ENCODE peak calls at places on chromosome 17, in six cellular contexts. E is HFF-Myc, Q is astrocyte of the cerebellum, N is neural crest cell, A is activated B cell treated with CpG ODN at 0.5 μM for 24 hours, J is omental fat pad. T is an unnamed sample.

GRCh38 chr17:7034955-7035590 is 742 bp upstream of the SLC16A13 start:
- DNase-seq in A (no peak), Q (no peak), N (no peak), E (no peak), J (no peak), T (no peak)

GRCh38 chr17:927611-928461 is 51.7 kb downstream of the NXN start:
- DNase-seq in A (no peak), E (no peak), J (no peak), N (no peak), Q (peak), T (no peak)

GRCh38 chr17:11582217-11582616 is 16.1 kb upstream of the DNAH9 start:
- DNase-seq in A (no peak), Q (no peak), J (no peak), N (no peak), E (no peak), T (no peak)

GRCh38 chr17:59387351-59388069 is 56.1 kb downstream of the YPEL2 start:
- DNase-seq in Q (no peak), E (no peak), N (no peak), A (no peak), J (no peak), T (no peak)

GRCh38 chr17:57215317-57215716 is 41.0 kb upstream of the MSI2 start:
- DNase-seq in J (no peak), Q (no peak), E (no peak), N (no peak), A (no peak), T (no peak)

GRCh38 chr17:31574458-31574857 is 183.0 kb downstream of the RAB11FIP4 start:
- DNase-seq in J (no peak), N (no peak), Q (no peak), E (no peak), A (no peak), T (no peak)

GRCh38 chr17:20998571-20999043 is 44.2 kb downstream of the USP22 start:
- DNase-seq in A (no peak), E (no peak), N (no peak), Q (no peak), J (no peak), T (no peak)

GRCh38 chr17:6082335-6082734 is 12.2 kb downstream of the WSCD1 start:
- DNase-seq in Q (no peak), A (no peak), J (no peak), E (no peak), N (no peak), T (no peak)

GRCh38 chr17:64679710-64680216 is 17.7 kb upstream of the SMURF2 start:
- DNase-seq in J (no peak), Q (peak), E (peak), N (no peak), A (no peak), T (no peak)

GRCh38 chr17:60080545-60080944 is 1.8 kb upstream of the HEATR6 start:
- DNase-seq in J (no peak), N (no peak), A (no peak), Q (no peak), E (no peak), T (no peak)

GRCh38 chr17:70859829-70860228 is 690.5 kb downstream of the KCNJ2 start:
- DNase-seq in J (no peak), E (no peak), A (no peak), Q (no peak), N (no peak), T (no peak)

GRCh38 chr17:74368341-74369152 is 1.2 kb downstream of the GPR142 start:
- DNase-seq in Q (peak), E (peak), N (peak), A (peak), J (peak), T (peak)

GRCh38 chr17:7444682-7445010 is 215 bp upstream of the CHRNB1 start:
- DNase-seq in A (no peak), N (no peak), J (no peak), E (no peak), Q (no peak), T (no peak)

GRCh38 chr17:29116652-29117439 is 63.4 kb downstream of the MYO18A start:
- DNase-seq in N (peak), Q (no peak), A (peak), J (peak), E (no peak), T (peak)

GRCh38 chr17:48441231-48441711 is 11.3 kb upstream of the SKAP1 start:
- DNase-seq in Q (no peak), N (no peak), J (no peak), E (no peak), A (no peak), T (no peak)

GRCh38 chr17:14845562-14846335 is 419.4 kb downstream of the PMP22 start:
- DNase-seq in A (no peak), E (no peak), N (no peak), Q (no peak), J (no peak), T (no peak)

GRCh38 chr17:16945141-16945493 is 26.8 kb downstream of the TNFRSF13B start:
- DNase-seq in E (no peak), N (no peak), A (no peak), Q (no peak), J (no peak), T (no peak)

GRCh38 chr17:60439501-60439900 is 17.2 kb downstream of the CHCT1 start:
- DNase-seq in N (no peak), J (no peak), Q (no peak), E (no peak), A (no peak), T (no peak)

GRCh38 chr17:57999496-58000017 is 7.5 kb downstream of the SRSF1 start:
- DNase-seq in J (no peak), A (no peak), N (no peak), E (no peak), Q (peak), T (no peak)

GRCh38 chr17:3724373-3725077 is 822 bp downstream of the HASPIN start:
- DNase-seq in N (no peak), Q (no peak), E (no peak), J (no peak), A (no peak), T (no peak)

GRCh38 chr17:29042026-29042678 is 789 bp upstream of the PIPOX start:
- DNase-seq in Q (no peak), N (no peak), J (no peak), E (no peak), A (no peak), T (no peak)

GRCh38 chr17:13158511-13159240 is 140.8 kb upstream of the ELAC2 start:
- DNase-seq in Q (no peak), A (no peak), N (no peak), E (no peak), J (no peak), T (no peak)

GRCh38 chr17:43755389-43755875 is 3.2 kb downstream of the SOST start:
- DNase-seq in J (no peak), A (no peak), E (no peak), Q (no peak), N (no peak), T (peak)

GRCh38 chr17:73439597-73439996 is 127.8 kb upstream of the CDC42EP4 start:
- DNase-seq in E (no peak), J (no peak), A (no peak), Q (no peak), N (no peak), T (no peak)

GRCh38 chr17:7745748-7746470 is 28.4 kb downstream of the DNAH2 start:
- DNase-seq in E (peak), J (peak), Q (peak), N (peak), A (no peak), T (no peak)

GRCh38 chr17:80815151-80815561 is 176.5 kb upstream of the CHMP6 start:
- DNase-seq in A (peak), N (no peak), J (no peak), E (no peak), Q (no peak), T (no peak)
- TF ChIP-seq CTCF in A (no peak), N (no peak), J (no peak), E (no peak), Q (no peak), T (no peak)

DNA sequence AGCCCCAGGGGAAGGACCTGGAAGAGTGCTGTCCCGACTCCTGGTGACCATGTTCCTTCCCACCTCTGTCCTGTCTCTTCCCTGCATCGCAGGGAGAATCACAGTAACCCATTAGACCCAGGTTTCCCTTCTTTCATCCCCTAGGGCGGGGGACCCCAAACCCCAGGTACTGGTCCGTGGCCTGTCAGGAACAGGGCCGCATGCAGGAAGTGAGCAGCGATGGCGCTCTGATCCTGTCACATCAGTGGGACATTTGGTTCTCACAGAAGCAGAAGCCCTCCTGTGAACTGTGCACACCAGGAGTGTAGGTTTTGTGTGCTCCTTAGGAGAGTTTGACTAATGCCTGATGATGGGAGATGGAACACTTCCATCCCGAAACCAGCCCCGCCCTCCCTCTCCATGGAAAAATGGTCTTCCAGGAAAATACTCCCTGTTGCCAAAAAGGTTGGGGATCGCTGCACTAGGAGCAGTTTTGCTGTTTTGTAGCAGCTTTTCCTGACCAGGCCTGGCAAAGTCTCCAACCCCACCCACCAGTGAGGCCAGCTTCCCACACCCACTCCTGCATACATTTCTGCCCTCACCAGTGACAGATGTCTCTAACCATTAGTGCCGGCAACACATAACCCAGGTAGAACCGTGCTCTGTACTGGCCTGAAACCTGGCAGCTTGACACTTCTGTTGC is 10.5 kb downstream of the MNT start:
- DNase-seq in N (no peak), J (no peak), A (no peak), E (no peak), Q (no peak), T (no peak)
- TF ChIP-seq CTCF in N (no peak), J (no peak), A (no peak), E (no peak), Q (no peak), T (no peak)

GRCh38 chr17:47318197-47318918 is 5.4 kb upstream of the EFCAB13 start:
- DNase-seq in J (no peak), A (no peak), N (no peak), E (no peak), Q (no peak), T (no peak)
- TF ChIP-seq CTCF in J (no peak), A (no peak), N (no peak), E (no peak), Q (no peak), T (no peak)

GRCh38 chr17:9531080-9531479 is 44.5 kb downstream of the STX8 start:
- DNase-seq in Q (no peak), E (no peak), A (no peak), N (no peak), J (no peak), T (no peak)

GRCh38 chr17:9532715-9533114 is 42.9 kb downstream of the STX8 start:
- DNase-seq in Q (no peak), J (no peak), E (no peak), A (no peak), N (no peak), T (no peak)

DNA sequence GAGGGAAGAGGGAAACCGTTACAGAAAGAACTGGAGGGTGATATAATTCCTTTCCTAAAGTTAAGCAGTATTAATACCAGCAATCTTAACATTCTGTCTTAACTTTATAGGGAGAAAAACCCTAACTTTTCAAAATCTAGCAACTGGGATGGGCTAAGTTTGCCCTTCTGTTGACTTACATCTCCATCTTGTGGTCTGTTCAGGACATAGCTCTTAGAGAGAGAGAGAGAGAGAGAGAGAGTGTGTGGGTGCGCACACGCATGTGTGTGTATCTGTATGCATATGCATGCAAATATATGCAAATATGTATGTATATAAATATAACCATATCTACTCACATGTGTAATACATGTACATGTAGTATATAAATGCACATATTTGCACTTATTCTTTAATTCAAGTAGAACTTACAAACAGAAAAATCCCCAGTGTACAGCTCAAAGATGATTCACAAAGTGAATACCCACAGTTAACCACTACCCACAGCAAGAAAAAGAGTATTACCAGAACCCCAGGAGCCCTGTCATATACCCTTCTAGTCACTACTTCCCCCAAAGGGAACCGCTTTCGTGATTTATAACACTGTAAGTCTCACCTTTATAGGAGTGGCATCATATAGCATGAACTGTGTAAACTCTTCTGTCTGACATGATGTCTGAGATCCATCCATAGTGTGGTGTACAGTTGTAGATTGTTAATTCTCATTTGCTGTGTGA is 46.4 kb downstream of the STX8 start:
- DNase-seq in J (no peak), A (no peak), E (peak), Q (peak), N (no peak), T (no peak)
- TF ChIP-seq CTCF in J (no peak), A (no peak), E (peak), Q (peak), N (peak), T (no peak)

GRCh38 chr17:67675481-67675880 is 42.3 kb upstream of the NOL11 start:
- DNase-seq in E (no peak), A (no peak), N (no peak), J (no peak), Q (no peak), T (no peak)
- TF ChIP-seq CTCF in E (no peak), A (no peak), N (no peak), J (no peak), Q (no peak), T (no peak)

GRCh38 chr17:83068641-83069570 is 10.5 kb upstream of the METRNL start:
- DNase-seq in N (no peak), E (no peak), A (no peak), J (no peak), Q (no peak), T (no peak)

GRCh38 chr17:83065660-83066542 is 13.5 kb upstream of the METRNL start:
- DNase-seq in N (no peak), E (no peak), A (no peak), J (peak), Q (no peak), T (peak)

GRCh38 chr17:83069571-83069906 is 9.9 kb upstream of the METRNL start:
- DNase-seq in E (no peak), N (no peak), Q (no peak), A (no peak), J (no peak), T (no peak)

GRCh38 chr17:83067071-83067717 is 12.2 kb upstream of the METRNL start:
- DNase-seq in A (no peak), J (no peak), E (no peak), N (no peak), Q (no peak), T (no peak)

DNA sequence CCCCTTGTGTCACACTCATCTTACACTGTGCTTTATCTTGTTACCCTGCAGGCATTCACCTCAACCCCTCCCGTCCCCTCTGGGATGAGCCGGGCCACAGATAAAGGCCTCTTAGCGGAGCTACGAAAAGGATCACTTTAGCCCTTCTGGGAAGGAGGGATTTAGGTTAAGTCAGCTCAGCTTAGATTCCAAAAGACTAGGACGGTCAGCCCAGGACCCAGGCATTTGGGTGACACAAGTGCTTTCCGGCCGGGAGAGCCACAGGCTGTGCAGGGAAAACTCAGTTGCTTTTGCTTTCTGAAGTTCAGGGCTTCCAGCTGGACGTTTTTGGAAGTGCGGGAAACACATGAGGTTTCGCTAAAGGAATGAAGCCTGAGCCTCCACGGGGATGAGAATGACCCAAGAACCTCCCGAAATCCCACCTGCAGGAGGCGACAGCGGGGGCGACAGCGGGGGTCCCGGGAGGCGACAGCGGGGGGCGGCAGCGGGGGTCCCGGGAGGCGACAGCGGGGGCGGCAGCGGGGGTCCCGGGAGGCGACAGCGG is 11.6 kb upstream of the METRNL start:
- DNase-seq in Q (no peak), E (no peak), J (no peak), A (no peak), N (no peak), T (no peak)
- TF ChIP-seq CTCF in Q (peak), E (no peak), J (no peak), A (no peak), N (peak), T (no peak)

GRCh38 chr17:36544049-36544319 is 735 bp upstream of the GGNBP2 start:
- DNase-seq in Q (no peak), J (no peak), E (no peak), N (no peak), A (no peak), T (no peak)
- TF ChIP-seq CTCF in Q (peak), J (no peak), E (no peak), N (peak), A (no peak), T (no peak)

DNA sequence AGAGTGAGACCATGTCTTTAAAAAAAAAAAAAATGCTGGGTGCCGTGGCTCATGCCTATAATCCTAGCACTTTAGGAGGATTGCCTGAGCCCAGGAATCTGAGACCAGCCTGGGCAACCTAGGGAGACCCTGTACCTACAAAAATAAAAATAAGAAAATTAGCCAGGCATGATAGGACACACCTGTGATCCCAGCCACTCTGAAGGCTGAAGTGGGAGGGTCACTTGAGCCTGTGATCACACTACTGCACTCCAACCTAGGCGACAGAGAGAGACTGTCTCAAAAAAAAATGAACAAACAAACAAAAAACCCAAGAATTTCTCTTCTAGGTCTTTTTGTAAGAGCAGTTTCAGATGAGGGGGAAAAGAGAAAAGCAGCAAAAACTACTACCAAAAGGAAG is 34.6 kb downstream of the NME2 start:
- DNase-seq in J (no peak), E (no peak), A (no peak), N (no peak), Q (no peak), T (no peak)
- TF ChIP-seq CTCF in J (no peak), E (no peak), A (no peak), N (no peak), Q (no peak), T (no peak)

GRCh38 chr17:38410201-38410600 is 18.1 kb upstream of the ARHGAP23 start:
- DNase-seq in N (no peak), J (no peak), Q (no peak), A (no peak), E (no peak), T (no peak)
- TF ChIP-seq CTCF in N (no peak), J (no peak), Q (no peak), A (no peak), E (no peak), T (no peak)